ENCODE peak calls at places on chromosome 21, in eight cellular contexts. N is spleen; F is PC-3; S is CD8-positive, alpha-beta T cell; V is ovary; L is fibroblast of lung; Z is left ventricle myocardium inferior; T is neuronal stem cell. Q is an unnamed sample. For H3K4me1, the result is how much of the 10 kb centered on the place peaks cover.

GRCh38 chr21:41678016-41678935 is 88.6 kb downstream of the RIPK4 start:
- DNase-seq in N (peak), F (peak), S (no peak), V (no peak), L (no peak), Z (no peak), T (no peak), Q (no peak)

GRCh38 chr21:14979264-14979663 is 85.5 kb downstream of the NRIP1 start:
- DNase-seq in N (no peak), F (no peak), S (no peak), V (no peak), L (no peak), Z (no peak), T (no peak), Q (no peak)

GRCh38 chr21:39788383-39788782 is 43.4 kb downstream of the IGSF5 start:
- DNase-seq in N (peak), F (peak), S (no peak), V (peak), L (peak), Z (peak), T (peak), Q (no peak)

GRCh38 chr21:17602874-17603273 is 9.8 kb downstream of the BTG3 start:
- DNase-seq in N (no peak), F (peak), S (no peak), V (no peak), L (peak), Z (no peak), T (no peak), Q (no peak)

GRCh38 chr21:41369915-41370839 is 8.3 kb downstream of the MX2 start:
- DNase-seq in N (peak), F (no peak), S (peak), V (no peak), L (no peak), Z (peak), T (no peak), Q (peak)

GRCh38 chr21:16587671-16588379 is 858.0 kb downstream of the USP25 start:
- DNase-seq in N (no peak), F (peak), S (no peak), V (peak), L (peak), Z (no peak), T (no peak), Q (no peak)

GRCh38 chr21:40841524-40842196 is 5.3 kb downstream of the DSCAM start:
- DNase-seq in N (peak), F (peak), S (no peak), V (no peak), L (no peak), Z (peak), T (peak), Q (no peak)

GRCh38 chr21:17455451-17455850 is 57.4 kb upstream of the CXADR start:
- DNase-seq in N (no peak), F (no peak), S (no peak), V (no peak), L (no peak), Z (no peak), T (no peak), Q (no peak)

GRCh38 chr21:42939581-42940413 is 14.4 kb upstream of the ERVH48-1 start:
- DNase-seq in N (peak), F (peak), S (no peak), V (peak), L (peak), Z (peak), T (no peak), Q (no peak)

GRCh38 chr21:19900149-19900548 is 1098.1 kb upstream of the NCAM2 start:
- DNase-seq in N (no peak), F (no peak), S (no peak), V (no peak), L (no peak), Z (no peak), T (no peak), Q (no peak)

GRCh38 chr21:39556176-39556575 is 56.6 kb upstream of the B3GALT5 start:
- DNase-seq in N (no peak), F (no peak), S (no peak), V (no peak), L (no peak), Z (no peak), T (peak), Q (no peak)

GRCh38 chr21:39515684-39516083 is 63.9 kb downstream of the SH3BGR start:
- DNase-seq in N (no peak), F (no peak), S (no peak), V (no peak), L (no peak), Z (no peak), T (no peak), Q (no peak)

GRCh38 chr21:38474124-38474523 is 24.2 kb downstream of the ERG start:
- DNase-seq in N (no peak), F (no peak), S (no peak), V (no peak), L (no peak), Z (no peak), T (no peak), Q (no peak)

GRCh38 chr21:23578027-23578426 is 2029.3 kb downstream of the MRPL39 start:
- DNase-seq in N (no peak), F (no peak), S (no peak), V (no peak), L (no peak), Z (no peak), T (no peak), Q (no peak)

GRCh38 chr21:16169102-16169511 is 439.3 kb downstream of the USP25 start:
- DNase-seq in N (no peak), F (no peak), S (no peak), V (no peak), L (peak), Z (no peak), T (no peak), Q (no peak)

GRCh38 chr21:16837319-16837718 is 675.5 kb upstream of the CXADR start:
- DNase-seq in N (no peak), F (no peak), S (no peak), V (no peak), L (peak), Z (no peak), T (no peak), Q (no peak)

GRCh38 chr21:41726970-41727783 is 39.7 kb downstream of the RIPK4 start:
- DNase-seq in N (no peak), F (peak), S (no peak), V (no peak), L (peak), Z (peak), T (no peak), Q (no peak)

GRCh38 chr21:31397939-31398338 is 53.9 kb upstream of the TIAM1 start:
- DNase-seq in N (no peak), F (no peak), S (peak), V (no peak), L (no peak), Z (no peak), T (no peak), Q (no peak)

GRCh38 chr21:16794944-16795343 is 717.9 kb upstream of the CXADR start:
- DNase-seq in N (no peak), F (peak), S (no peak), V (peak), L (peak), Z (no peak), T (no peak), Q (no peak)

GRCh38 chr21:33299181-33299752 is 25.5 kb upstream of the IFNAR1 start:
- DNase-seq in N (no peak), F (peak), S (peak), V (no peak), L (no peak), Z (no peak), T (no peak), Q (no peak)

GRCh38 chr21:33301632-33302002 is 23.2 kb upstream of the IFNAR1 start:
- DNase-seq in N (no peak), F (no peak), S (no peak), V (no peak), L (no peak), Z (no peak), T (no peak), Q (no peak)

GRCh38 chr21:33302796-33303195 is 22.0 kb upstream of the IFNAR1 start:
- DNase-seq in N (no peak), F (peak), S (no peak), V (no peak), L (no peak), Z (no peak), T (no peak), Q (no peak)

GRCh38 chr21:33300701-33301631 is 23.8 kb upstream of the IFNAR1 start:
- DNase-seq in N (peak), F (peak), S (no peak), V (no peak), L (no peak), Z (no peak), T (no peak), Q (no peak)

DNA sequence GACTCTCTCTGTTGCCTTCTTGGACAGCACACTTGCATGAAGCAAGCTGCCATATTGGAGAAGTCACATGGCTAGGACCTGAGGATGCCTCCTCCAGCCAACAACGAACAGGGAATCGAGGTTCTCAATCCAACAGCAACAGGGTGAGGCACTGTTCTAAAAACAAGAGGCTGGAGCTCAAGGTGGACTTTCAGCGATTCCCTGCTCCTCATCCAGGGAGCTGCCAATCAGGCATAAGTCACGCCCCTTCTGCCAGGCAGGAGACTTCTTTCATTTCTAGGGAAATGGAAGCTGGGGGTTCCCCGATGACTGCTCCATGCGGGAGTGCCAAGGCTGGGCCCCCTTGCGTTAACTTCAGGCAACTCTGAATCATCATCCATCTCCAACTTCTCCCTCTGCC is 22.7 kb upstream of the IFNAR1 start:
- DNase-seq in N (no peak), F (no peak), S (no peak), V (no peak), L (no peak), Z (no peak), T (no peak), Q (no peak)
- H3K4me1 ChIP-seq in N (half or more), F (under half), S (under half), V (under half), L (under half), Z (under half), T (under half), Q (under half)

GRCh38 chr21:33682992-33683627 is 40.8 kb downstream of the ITSN1 start:
- DNase-seq in N (no peak), F (peak), S (no peak), V (no peak), L (peak), Z (no peak), T (no peak), Q (no peak)
- H3K4me1 ChIP-seq in N (under half), F (under half), S (under half), V (under half), L (under half), Z (half or more), T (under half), Q (under half)

GRCh38 chr21:26118928-26119540 is 51.5 kb downstream of the APP start:
- DNase-seq in N (no peak), F (no peak), S (no peak), V (no peak), L (no peak), Z (no peak), T (no peak), Q (no peak)

GRCh38 chr21:26117972-26118367 is 52.6 kb downstream of the APP start:
- DNase-seq in N (no peak), F (no peak), S (no peak), V (no peak), L (no peak), Z (no peak), T (no peak), Q (no peak)

GRCh38 chr21:26117324-26117971 is 53.1 kb downstream of the APP start:
- DNase-seq in N (no peak), F (no peak), S (no peak), V (no peak), L (no peak), Z (no peak), T (no peak), Q (no peak)

GRCh38 chr21:26120833-26121232 is 49.7 kb downstream of the APP start:
- DNase-seq in N (no peak), F (no peak), S (no peak), V (no peak), L (peak), Z (no peak), T (no peak), Q (no peak)

GRCh38 chr21:26119906-26120305 is 50.7 kb downstream of the APP start:
- DNase-seq in N (no peak), F (no peak), S (no peak), V (no peak), L (no peak), Z (no peak), T (no peak), Q (no peak)
- H3K4me1 ChIP-seq in N (under half), F (under half), S (under half), V (under half), L (under half), Z (half or more), T (under half), Q (under half)

GRCh38 chr21:33687634-33688033 is 45.3 kb downstream of the ITSN1 start:
- DNase-seq in N (no peak), F (no peak), S (no peak), V (no peak), L (no peak), Z (no peak), T (no peak), Q (no peak)

GRCh38 chr21:33688343-33688742 is 46.0 kb downstream of the ITSN1 start:
- DNase-seq in N (no peak), F (no peak), S (no peak), V (no peak), L (no peak), Z (no peak), T (no peak), Q (no peak)

GRCh38 chr21:33684923-33685560 is 42.7 kb downstream of the ITSN1 start:
- DNase-seq in N (no peak), F (no peak), S (no peak), V (no peak), L (no peak), Z (no peak), T (no peak), Q (no peak)

GRCh38 chr21:33685613-33686197 is 43.4 kb downstream of the ITSN1 start:
- DNase-seq in N (no peak), F (peak), S (no peak), V (no peak), L (peak), Z (no peak), T (no peak), Q (no peak)

GRCh38 chr21:33686386-33686785 is 44.1 kb downstream of the ITSN1 start:
- DNase-seq in N (no peak), F (no peak), S (no peak), V (no peak), L (no peak), Z (no peak), T (no peak), Q (no peak)
- H3K4me1 ChIP-seq in N (under half), F (under half), S (under half), V (under half), L (under half), Z (half or more), T (under half), Q (under half)

GRCh38 chr21:34883501-34884271 is 165.4 kb downstream of the RUNX1 start:
- DNase-seq in N (no peak), F (peak), S (no peak), V (no peak), L (peak), Z (no peak), T (no peak), Q (no peak)
- H3K4me1 ChIP-seq in N (half or more), F (under half), S (under half), V (under half), L (under half), Z (under half), T (under half), Q (half or more)

DNA sequence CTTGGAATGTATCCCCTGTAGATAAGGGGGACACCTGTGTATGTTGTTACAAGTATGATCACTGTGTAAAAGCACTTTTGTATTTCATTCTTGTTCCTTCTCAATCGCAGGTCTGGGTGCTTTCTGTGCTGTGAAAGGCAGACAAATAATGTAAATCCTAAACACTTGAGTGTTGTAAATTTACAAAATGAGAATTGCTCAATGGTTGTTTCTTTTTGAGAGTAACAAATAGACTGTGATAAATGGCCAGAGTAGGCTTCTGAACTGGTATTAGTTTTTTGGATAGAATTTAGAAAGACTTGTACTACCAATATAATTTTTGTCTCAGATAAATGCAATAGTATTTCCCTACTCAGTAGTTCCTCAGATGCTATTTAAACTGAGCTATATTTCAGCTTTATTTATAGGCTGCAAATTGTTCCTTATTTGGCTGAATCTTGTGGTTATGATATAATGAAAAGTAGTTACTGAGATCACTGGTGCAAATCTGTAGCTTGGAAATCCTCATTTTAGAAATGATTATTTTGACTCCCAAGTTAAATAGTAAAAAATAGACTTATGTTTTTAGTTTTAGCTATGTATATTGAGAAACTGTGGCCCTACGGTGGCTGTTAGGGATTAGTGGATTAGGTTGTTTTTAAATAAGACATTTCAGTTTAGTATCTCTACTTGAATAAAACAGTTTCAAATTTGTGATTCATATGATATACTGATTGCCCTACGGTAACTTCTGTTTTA is 9.2 kb downstream of the BACH1 start:
- DNase-seq in N (no peak), F (no peak), S (no peak), V (no peak), L (no peak), Z (no peak), T (no peak), Q (no peak)
- H3K4me1 ChIP-seq in N (half or more), F (under half), S (under half), V (under half), L (under half), Z (half or more), T (under half), Q (under half)

DNA sequence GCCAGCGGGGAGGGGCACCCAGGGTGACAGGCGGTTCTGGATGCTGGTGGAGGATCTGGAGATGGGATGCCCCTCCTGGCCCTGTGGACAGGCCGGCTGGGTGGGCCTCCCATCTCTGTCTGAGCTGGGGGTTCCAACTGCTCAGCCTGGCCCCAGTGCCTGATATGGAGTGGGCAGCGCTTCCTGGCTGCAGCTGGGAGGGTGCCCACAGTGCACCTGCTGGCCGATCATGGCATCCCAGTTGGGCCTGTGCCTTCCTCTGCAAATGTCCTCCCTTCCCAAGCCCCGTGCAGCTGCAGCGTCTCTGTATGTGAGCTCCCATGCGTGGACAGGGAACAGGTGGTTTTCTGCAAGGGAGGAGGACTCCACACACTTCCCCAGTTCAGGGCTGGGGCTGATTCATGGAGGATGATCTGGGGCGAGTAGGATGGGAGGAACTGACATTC is 2.1 kb downstream of the PFKL start:
- DNase-seq in N (no peak), F (peak), S (no peak), V (no peak), L (no peak), Z (no peak), T (no peak), Q (no peak)
- H3K4me1 ChIP-seq in N (half or more), F (under half), S (half or more), V (under half), L (under half), Z (half or more), T (under half), Q (half or more)

GRCh38 chr21:44657635-44658183 is at the start of gene KRTAP12-3:
- DNase-seq in N (peak), F (no peak), S (peak), V (no peak), L (no peak), Z (no peak), T (no peak), Q (no peak)

GRCh38 chr21:44658511-44658910 is 779 bp downstream of the KRTAP12-3 start:
- DNase-seq in N (no peak), F (no peak), S (no peak), V (no peak), L (no peak), Z (no peak), T (no peak), Q (no peak)

GRCh38 chr21:44654576-44654950 is at the start of gene KRTAP12-4:
- DNase-seq in N (no peak), F (no peak), S (no peak), V (no peak), L (no peak), Z (no peak), T (no peak), Q (no peak)

GRCh38 chr21:44656868-44657267 is 864 bp upstream of the KRTAP12-3 start:
- DNase-seq in N (no peak), F (no peak), S (no peak), V (no peak), L (no peak), Z (no peak), T (no peak), Q (no peak)

DNA sequence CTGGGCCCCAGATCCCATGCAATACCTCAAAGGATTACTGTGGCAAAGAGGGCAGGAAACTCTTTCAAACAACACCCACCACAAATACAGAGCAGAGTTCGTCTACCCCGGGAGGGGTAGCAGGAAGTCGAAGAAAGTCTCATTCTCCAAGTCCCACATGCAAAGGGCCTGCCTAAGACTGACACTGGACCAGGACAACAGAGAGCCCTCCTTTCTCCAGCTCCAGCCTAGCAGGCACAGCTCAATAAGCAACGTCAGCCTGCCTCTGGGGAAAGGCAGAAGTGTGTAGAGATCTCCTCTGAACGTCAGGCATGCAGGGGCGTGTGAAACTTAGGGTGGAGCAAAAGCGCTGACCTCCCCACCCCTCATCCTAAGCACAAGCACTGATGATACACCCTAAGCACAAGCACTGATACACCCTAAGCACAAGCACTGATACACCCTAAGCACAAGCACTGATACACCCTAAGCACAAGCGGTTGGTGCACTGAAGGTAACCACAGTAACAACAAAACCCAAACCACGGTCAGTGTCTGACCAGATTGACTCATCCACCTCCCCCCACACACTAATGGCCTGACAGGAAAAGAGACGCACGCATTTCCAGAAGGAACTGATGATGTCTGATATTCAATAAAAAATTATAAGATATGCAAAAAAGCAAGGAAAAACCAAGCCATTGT is 1.3 kb downstream of the KRTAP12-3 start:
- DNase-seq in N (no peak), F (no peak), S (peak), V (no peak), L (no peak), Z (no peak), T (no peak), Q (peak)
- H3K4me1 ChIP-seq in N (under half), F (under half), S (half or more), V (under half), L (under half), Z (under half), T (under half), Q (under half)

GRCh38 chr21:45435405-45435981 is 30.5 kb downstream of the COL18A1 start:
- DNase-seq in N (no peak), F (no peak), S (no peak), V (no peak), L (no peak), Z (no peak), T (no peak), Q (no peak)
- H3K4me1 ChIP-seq in N (half or more), F (under half), S (under half), V (under half), L (under half), Z (half or more), T (under half), Q (under half)

Q was measured in CD4-positive, CD25-positive, alpha-beta regulatory T cell.